ENCODE peak calls at places on chromosomes 3 and 15, in seven cellular contexts. T, R, V, I, J, F and A are unnamed samples. For H3K4me1, the result is how much of the 10 kb centered on the place peaks cover.

GRCh38 chr3:183038764-183039163 is 58.4 kb upstream of the DCUN1D1 start:
- DNase-seq in T (no peak), R (no peak), V (no peak), I (no peak), J (no peak), F (no peak), A (no peak)

GRCh38 chr3:195879416-195880036 is 28.8 kb downstream of the TNK2 start:
- DNase-seq in T (no peak), R (no peak), V (no peak), I (no peak), J (no peak), F (no peak), A (no peak)

GRCh38 chr3:185770071-185770470 is 54.8 kb downstream of the IGF2BP2 start:
- DNase-seq in T (no peak), R (no peak), V (no peak), I (no peak), J (peak), F (no peak), A (no peak)

GRCh38 chr3:71903141-71903540 is 118.2 kb upstream of the PROK2 start:
- DNase-seq in T (no peak), R (no peak), V (no peak), I (no peak), J (no peak), F (no peak), A (peak)

GRCh38 chr15:62187425-62187824 is 22.3 kb upstream of the C2CD4B start:
- DNase-seq in T (no peak), R (no peak), V (no peak), I (no peak), J (no peak), F (no peak), A (no peak)

GRCh38 chr3:55524565-55525244 is 37.6 kb upstream of the WNT5A start:
- DNase-seq in T (no peak), R (no peak), V (no peak), I (peak), J (peak), F (no peak), A (no peak)

GRCh38 chr3:180362081-180362480 is 239.9 kb upstream of the TTC14 start:
- DNase-seq in T (no peak), R (no peak), V (no peak), I (no peak), J (no peak), F (no peak), A (no peak)

GRCh38 chr3:38522002-38522401 is 25.9 kb downstream of the EXOG start:
- DNase-seq in T (no peak), R (no peak), V (no peak), I (no peak), J (no peak), F (no peak), A (no peak)

GRCh38 chr3:100634493-100635272 is 25.3 kb downstream of the ADGRG7 start:
- DNase-seq in T (peak), R (no peak), V (no peak), I (peak), J (peak), F (no peak), A (peak)

GRCh38 chr3:164095279-164095678 is 983.0 kb downstream of the SI start:
- DNase-seq in T (peak), R (no peak), V (no peak), I (no peak), J (no peak), F (no peak), A (no peak)

GRCh38 chr15:60044636-60045273 is 40.6 kb downstream of the FOXB1 start:
- DNase-seq in T (peak), R (no peak), V (no peak), I (no peak), J (no peak), F (no peak), A (no peak)

GRCh38 chr15:59074607-59075006 is 30.3 kb upstream of the CCNB2 start:
- DNase-seq in T (no peak), R (no peak), V (no peak), I (no peak), J (no peak), F (no peak), A (no peak)

GRCh38 chr3:52533623-52534280 is at the start of gene NT5DC2:
- DNase-seq in T (peak), R (peak), V (peak), I (peak), J (peak), F (no peak), A (peak)

GRCh38 chr3:9296241-9296640 is 46.8 kb upstream of the SRGAP3 start:
- DNase-seq in T (no peak), R (no peak), V (no peak), I (no peak), J (no peak), F (no peak), A (no peak)

GRCh38 chr15:94532226-94532625 is 300.9 kb downstream of the MCTP2 start:
- DNase-seq in T (peak), R (no peak), V (no peak), I (no peak), J (no peak), F (no peak), A (peak)

GRCh38 chr3:5213574-5213966 is 26.1 kb downstream of the EDEM1 start:
- DNase-seq in T (peak), R (no peak), V (peak), I (no peak), J (no peak), F (peak), A (no peak)

GRCh38 chr3:13135811-13136321 is 62.6 kb upstream of the IQSEC1 start:
- DNase-seq in T (no peak), R (no peak), V (peak), I (no peak), J (no peak), F (no peak), A (no peak)

GRCh38 chr3:133058831-133059230 is 20.6 kb downstream of the TMEM108 start:
- DNase-seq in T (no peak), R (no peak), V (no peak), I (no peak), J (peak), F (no peak), A (no peak)

GRCh38 chr15:101434032-101434920 is 55.2 kb downstream of the PCSK6 start:
- DNase-seq in T (no peak), R (no peak), V (no peak), I (no peak), J (peak), F (no peak), A (no peak)

GRCh38 chr3:180855956-180856355 is 56.5 kb upstream of the FXR1 start:
- DNase-seq in T (no peak), R (no peak), V (no peak), I (no peak), J (no peak), F (no peak), A (no peak)

GRCh38 chr15:89486726-89487050 is 9.7 kb downstream of the RHCG start:
- DNase-seq in T (peak), R (no peak), V (peak), I (no peak), J (peak), F (no peak), A (no peak)

GRCh38 chr3:25885544-25885943 is 95.7 kb downstream of the OXSM start:
- DNase-seq in T (peak), R (no peak), V (no peak), I (peak), J (no peak), F (no peak), A (no peak)

DNA sequence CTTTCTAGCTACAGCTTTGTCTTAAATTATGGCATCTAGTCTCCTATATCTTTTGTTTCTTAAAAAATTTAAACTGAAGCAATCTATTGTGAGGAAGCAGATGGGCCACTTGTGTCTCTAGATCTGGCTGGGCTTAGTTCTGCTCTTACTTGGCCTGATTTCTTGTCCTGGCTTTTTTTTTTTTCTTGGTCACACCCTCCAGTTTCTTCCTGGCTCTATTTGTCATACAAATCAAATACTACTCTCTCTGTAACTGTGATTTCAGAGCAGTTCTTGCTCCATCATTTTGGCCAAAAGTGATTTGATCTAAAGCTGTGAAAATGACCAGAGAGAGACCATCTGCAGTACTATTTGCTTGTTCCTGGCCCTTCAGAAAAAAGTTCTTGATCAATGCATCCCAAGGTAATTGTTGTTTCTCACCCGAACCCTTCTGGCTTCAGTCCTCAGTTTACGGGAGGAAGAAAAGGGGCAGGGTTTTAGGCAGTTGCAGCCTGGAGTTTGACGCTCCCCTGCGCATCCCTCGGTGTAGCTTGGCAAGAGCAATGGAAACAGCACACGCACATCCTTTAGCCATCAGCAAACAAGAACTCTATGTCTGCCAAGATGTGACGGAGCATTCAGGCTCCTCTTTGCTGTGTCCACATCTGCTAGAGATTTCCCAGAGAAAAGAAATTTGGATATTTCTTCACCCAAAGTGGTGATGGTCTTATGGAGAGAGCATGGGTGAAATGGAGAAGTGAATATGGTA is 31.6 kb downstream of the CHST2 start:
- DNase-seq in T (no peak), R (no peak), V (no peak), I (no peak), J (no peak), F (no peak), A (no peak)
- H3K4ac ChIP-seq in T (no peak), R (no peak), V (no peak), I (no peak), J (no peak), F (no peak), A (no peak)

GRCh38 chr3:14883226-14883625 is 64.2 kb upstream of the NR2C2 start:
- DNase-seq in T (no peak), R (no peak), V (no peak), I (no peak), J (no peak), F (no peak), A (no peak)
- H3K4me1 ChIP-seq in T (under half), R (under half), V (under half), I (under half), J (under half), F (under half), A (under half)

GRCh38 chr15:40755821-40756220 is 767 bp upstream of the RMDN3 start:
- DNase-seq in T (no peak), R (no peak), V (no peak), I (no peak), J (no peak), F (no peak), A (no peak)

GRCh38 chr15:40754883-40755815 is at the start of gene RMDN3:
- DNase-seq in T (peak), R (peak), V (peak), I (peak), J (peak), F (peak), A (peak)

GRCh38 chr15:40756938-40757337 is 1.9 kb upstream of the RMDN3 start:
- DNase-seq in T (peak), R (no peak), V (no peak), I (no peak), J (no peak), F (no peak), A (no peak)

GRCh38 chr15:40751745-40752144 is 3.3 kb downstream of the RMDN3 start:
- DNase-seq in T (no peak), R (no peak), V (no peak), I (no peak), J (no peak), F (no peak), A (no peak)

GRCh38 chr15:40754574-40754882 is 526 bp downstream of the RMDN3 start:
- DNase-seq in T (no peak), R (no peak), V (no peak), I (no peak), J (peak), F (no peak), A (peak)
- H3K4ac ChIP-seq in T (no peak), R (peak), V (no peak), I (no peak), J (peak), F (no peak), A (peak)

GRCh38 chr3:119302697-119303630 is 8.8 kb downstream of the ARHGAP31 start:
- DNase-seq in T (no peak), R (no peak), V (no peak), I (no peak), J (no peak), F (no peak), A (no peak)
- H3K4me1 ChIP-seq in T (under half), R (under half), V (under half), I (under half), J (under half), F (under half), A (under half)

GRCh38 chr3:62559831-62560445 is 186.6 kb upstream of the FEZF2 start:
- DNase-seq in T (peak), R (no peak), V (no peak), I (peak), J (no peak), F (no peak), A (peak)
- H3K4ac ChIP-seq in T (no peak), R (no peak), V (no peak), I (no peak), J (no peak), F (no peak), A (no peak)